ENCODE peak calls at places on chromosomes 12 and 14, in eight cellular contexts. E is aorta; U is HAP-1; W is CD4-positive, alpha-beta memory T cell; J is mammary epithelial cell; S is heart left ventricle; B is ovary; L is GM23248. X is an unnamed sample. For H3K36me3, H3K27me3 and H3K9me3, the result is how much of the 10 kb centered on the place peaks cover.

GRCh38 chr14:61581955-61582615 is 113.2 kb upstream of the HIF1A start:
- DNase-seq in J (no peak), S (peak), B (no peak), E (no peak), L (peak), U (no peak), W (no peak), X (no peak)

GRCh38 chr12:20451759-20452158 is 83.4 kb downstream of the PDE3A start:
- DNase-seq in E (no peak), S (no peak), W (no peak), J (no peak), B (no peak), L (peak), U (no peak), X (no peak)

GRCh38 chr14:81330619-81331122 is 69.5 kb downstream of the STON2 start:
- DNase-seq in L (no peak), E (no peak), U (no peak), S (no peak), B (no peak), J (peak), W (no peak), X (no peak)

GRCh38 chr12:124923906-124924734 is 9.7 kb upstream of the UBC start:
- DNase-seq in W (no peak), J (peak), E (peak), U (peak), L (peak), S (no peak), B (no peak), X (peak)

GRCh38 chr12:15838986-15839385 is 43.2 kb upstream of the STRAP start:
- DNase-seq in J (no peak), B (no peak), U (no peak), L (no peak), W (no peak), S (no peak), E (no peak), X (no peak)

GRCh38 chr12:76312314-76312713 is 35.9 kb downstream of the BBS10 start:
- DNase-seq in U (peak), W (no peak), L (no peak), B (no peak), S (no peak), E (no peak), J (no peak), X (no peak)

GRCh38 chr12:58557156-58557555 is 363.1 kb downstream of the LRIG3 start:
- DNase-seq in U (no peak), B (no peak), W (no peak), J (peak), S (no peak), L (peak), E (no peak), X (no peak)

GRCh38 chr14:64663174-64663573 is 41.0 kb upstream of the PLEKHG3 start:
- DNase-seq in L (no peak), B (no peak), J (peak), S (no peak), E (no peak), U (no peak), W (no peak), X (no peak)

GRCh38 chr14:50344116-50344775 is 32.1 kb downstream of the DMAC2L start:
- DNase-seq in L (peak), E (no peak), U (no peak), W (no peak), J (peak), B (no peak), S (no peak), X (no peak)

GRCh38 chr12:46124132-46124847 is 133.9 kb upstream of the SCAF11 start:
- DNase-seq in J (no peak), L (no peak), U (no peak), B (no peak), S (no peak), W (no peak), E (no peak), X (no peak)

GRCh38 chr12:93358821-93359220 is 18.9 kb upstream of the NUDT4 start:
- DNase-seq in U (no peak), J (no peak), W (no peak), L (peak), E (no peak), S (no peak), B (no peak), X (no peak)

GRCh38 chr12:29889737-29890136 is 106.0 kb upstream of the TMTC1 start:
- DNase-seq in L (peak), E (no peak), B (no peak), W (no peak), J (peak), S (peak), U (peak), X (peak)

GRCh38 chr12:92030618-92031017 is 115.0 kb downstream of the BTG1 start:
- DNase-seq in E (no peak), U (no peak), W (peak), L (no peak), S (peak), J (peak), B (no peak), X (no peak)

GRCh38 chr14:94542111-94542810 is 19.0 kb upstream of the SERPINA4 start:
- DNase-seq in W (no peak), E (no peak), B (no peak), S (no peak), U (no peak), L (peak), J (no peak), X (no peak)

GRCh38 chr12:66035289-66035961 is 95.1 kb downstream of the LLPH start:
- DNase-seq in W (no peak), J (peak), L (peak), B (no peak), S (no peak), U (peak), E (no peak), X (no peak)

GRCh38 chr14:35349496-35349895 is 55.1 kb downstream of the NFKBIA start:
- DNase-seq in U (no peak), B (no peak), S (no peak), W (no peak), E (no peak), L (no peak), J (no peak), X (no peak)

GRCh38 chr14:72711936-72712335 is 182.0 kb downstream of the DPF3 start:
- DNase-seq in L (no peak), U (no peak), S (no peak), E (no peak), J (no peak), W (no peak), B (no peak), X (no peak)

GRCh38 chr12:69330475-69331473 is 17.4 kb upstream of the LYZ start:
- DNase-seq in E (no peak), W (peak), U (peak), L (peak), S (no peak), J (no peak), B (peak), X (no peak)

GRCh38 chr12:47216150-47216677 is 136.5 kb upstream of the AMIGO2 start:
- DNase-seq in B (no peak), S (peak), L (no peak), J (no peak), E (peak), U (no peak), W (peak), X (no peak)

GRCh38 chr12:48696626-48697025 is 14.6 kb upstream of the KANSL2 start:
- DNase-seq in S (no peak), E (no peak), L (no peak), J (no peak), B (no peak), W (no peak), U (no peak), X (no peak)
- H3K36me3 ChIP-seq in S (half or more), E (under half), L (half or more), J (under half), B (under half), W (under half), U (half or more), X (half or more)

GRCh38 chr14:104892517-104893434 is 27.7 kb downstream of the CEP170B start:
- DNase-seq in W (no peak), B (peak), U (peak), E (peak), J (no peak), L (no peak), S (peak), X (no peak)
- H3K27me3 ChIP-seq in W (under half), B (under half), U (under half), E (under half), J (under half), L (under half), S (under half), X (under half)

DNA sequence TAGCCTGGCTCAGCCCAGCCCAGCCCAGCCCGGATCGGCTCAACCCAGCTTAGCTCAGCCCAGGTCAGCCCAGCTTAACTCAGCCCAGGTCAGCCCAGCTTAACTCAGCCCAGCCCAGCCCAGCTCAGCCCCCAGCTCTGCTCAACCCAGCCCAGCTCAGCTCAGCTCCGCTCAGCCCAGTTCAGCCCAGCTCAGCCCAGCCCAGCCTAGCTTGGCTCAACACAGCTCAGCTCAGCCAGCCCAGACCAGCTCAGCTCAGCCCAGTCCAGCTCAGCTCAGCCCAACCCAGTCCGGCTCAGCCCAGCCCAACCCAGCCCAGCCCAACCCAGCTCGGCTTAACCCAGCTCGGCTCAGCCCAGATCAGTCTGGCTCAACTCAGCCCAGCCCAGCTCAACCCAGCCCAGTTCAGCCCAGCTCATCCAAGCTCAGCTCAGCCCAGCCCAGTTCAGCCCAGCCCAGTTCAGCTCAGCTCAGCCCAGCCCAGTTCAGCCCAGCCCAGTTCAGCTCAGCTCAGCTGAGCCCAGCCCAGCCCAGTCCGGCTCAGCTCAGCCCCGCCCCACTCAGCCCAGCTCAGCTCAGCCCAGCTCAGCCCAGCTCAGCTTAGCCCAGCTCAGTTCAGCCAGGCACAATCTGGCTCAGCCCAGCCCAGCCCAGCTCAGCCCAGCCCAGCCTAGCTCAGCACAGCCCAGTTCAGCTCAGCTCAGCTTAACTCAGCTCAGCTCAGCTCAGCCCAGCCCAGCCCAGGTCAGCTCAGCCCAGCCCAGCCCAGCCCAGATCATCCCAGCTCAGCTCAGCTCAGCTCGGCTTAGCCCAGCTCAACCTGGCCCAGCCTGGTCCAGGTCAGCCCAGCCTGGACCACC is 331.7 kb downstream of the TMEM121 start:
- DNase-seq in J (no peak), U (peak), S (no peak), L (no peak), W (peak), E (peak), B (peak), X (no peak)
- H3K9me3 ChIP-seq in J (under half), U (under half), S (under half), L (under half), W (under half), E (under half), B (under half), X (under half)

GRCh38 chr14:103697601-103698379 is 17.5 kb downstream of the XRCC3 start:
- DNase-seq in U (no peak), J (no peak), L (no peak), W (no peak), E (peak), B (peak), S (no peak), X (no peak)

GRCh38 chr14:103696027-103696402 is 19.2 kb downstream of the XRCC3 start:
- DNase-seq in S (no peak), J (no peak), B (peak), L (no peak), E (no peak), W (no peak), U (no peak), X (no peak)

GRCh38 chr14:103697196-103697595 is 18.1 kb downstream of the XRCC3 start:
- DNase-seq in S (no peak), J (no peak), U (no peak), B (peak), W (no peak), L (no peak), E (no peak), X (no peak)

GRCh38 chr14:103695331-103696026 is 19.8 kb downstream of the XRCC3 start:
- DNase-seq in W (no peak), L (no peak), S (peak), E (no peak), B (peak), U (no peak), J (no peak), X (no peak)

GRCh38 chr14:103696466-103697071 is 18.7 kb downstream of the XRCC3 start:
- DNase-seq in S (peak), J (no peak), B (peak), E (no peak), W (no peak), U (no peak), L (peak), X (no peak)
- H3K36me3 ChIP-seq in S (half or more), J (under half), B (under half), E (under half), W (under half), U (half or more), L (under half), X (under half)

GRCh38 chr12:44031472-44032185 is 195.7 kb downstream of the TMEM117 start:
- DNase-seq in U (no peak), J (peak), W (no peak), L (no peak), B (no peak), E (no peak), S (no peak), X (no peak)
- H3K27me3 ChIP-seq in U (under half), J (under half), W (under half), L (under half), B (under half), E (under half), S (under half), X (under half)

GRCh38 chr14:88142990-88143389 is 138.1 kb downstream of the GPR65 start:
- DNase-seq in J (no peak), S (no peak), E (no peak), W (no peak), U (no peak), L (no peak), B (no peak), X (no peak)
- H3K9me3 ChIP-seq in J (under half), S (under half), E (under half), W (under half), U (under half), L (under half), B (under half), X (under half)

DNA sequence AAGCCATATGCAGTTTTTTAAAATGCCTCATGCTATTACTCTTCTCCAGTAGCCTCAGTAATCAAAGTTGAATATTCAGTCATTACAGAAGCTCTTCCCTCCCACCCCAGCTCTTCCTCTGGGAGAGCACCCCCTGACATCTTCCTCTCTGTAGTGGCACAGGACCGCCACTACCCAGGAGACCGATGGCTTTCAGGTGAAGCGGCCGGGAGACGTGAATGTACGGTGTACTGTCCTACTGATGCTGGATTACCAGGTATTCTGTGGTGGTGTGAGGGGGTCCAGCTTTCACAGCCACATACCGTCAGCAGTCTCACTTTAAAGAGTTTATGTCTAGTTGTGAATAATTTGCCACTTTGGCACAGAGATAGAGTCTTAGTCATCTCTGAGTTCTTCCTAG is 4.6 kb downstream of the SMARCD1 start:
- DNase-seq in E (no peak), L (no peak), W (no peak), U (no peak), S (no peak), J (no peak), B (no peak), X (no peak)
- H3K36me3 ChIP-seq in E (under half), L (under half), W (half or more), U (half or more), S (half or more), J (under half), B (under half), X (half or more)

DNA sequence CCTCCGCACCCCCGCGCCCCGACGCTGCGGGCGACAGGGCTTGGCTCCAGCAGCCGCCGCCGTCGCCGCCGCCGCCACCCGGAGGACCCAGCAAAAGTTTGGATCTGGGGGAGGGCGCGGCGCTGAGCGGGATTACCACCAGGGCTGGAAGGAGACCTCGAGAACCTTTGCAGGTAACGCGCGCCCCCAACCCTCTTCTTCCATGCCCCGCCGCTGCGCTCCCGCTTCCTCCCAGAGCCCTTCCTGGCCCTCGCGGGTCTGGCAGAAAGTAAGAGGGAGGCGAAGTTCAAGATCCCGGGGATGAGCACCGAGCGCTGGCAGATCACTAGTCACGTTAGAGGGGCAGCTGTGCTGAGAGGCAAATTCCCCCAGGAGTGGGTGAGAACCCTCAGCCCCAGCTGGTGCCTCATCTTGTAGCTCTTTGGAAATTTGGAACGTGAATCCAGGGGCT is 3.9 kb downstream of the FLRT2 start:
- DNase-seq in J (peak), E (peak), W (no peak), U (peak), L (peak), S (no peak), B (peak), X (peak)
- H3K27me3 ChIP-seq in J (under half), E (under half), W (under half), U (under half), L (under half), S (under half), B (under half), X (under half)

X was measured in MG63.